ENCODE peak calls at places on chromosomes 3 and 15, in four cellular contexts. A is NB4, M is GM20000, F is progenitor cell of endocrine pancreas. T is an unnamed sample.

GRCh38 chr3:193736616-193737015 is 143.6 kb downstream of the OPA1 start:
- DNase-seq in A (no peak), M (no peak), F (no peak), T (no peak)

GRCh38 chr3:52193059-52193458 is 4.9 kb upstream of the ALAS1 start:
- DNase-seq in A (no peak), F (no peak), M (no peak), T (no peak)

GRCh38 chr15:98620020-98620419 is 28.3 kb upstream of the IGF1R start:
- DNase-seq in A (no peak), F (no peak), M (no peak), T (no peak)

GRCh38 chr3:15326037-15326436 is 6.3 kb downstream of the SH3BP5 start:
- DNase-seq in F (no peak), A (no peak), M (no peak), T (peak)

GRCh38 chr3:180102134-180102533 is 65.4 kb upstream of the PEX5L start:
- DNase-seq in M (no peak), F (no peak), A (no peak), T (no peak)

GRCh38 chr15:44668925-44669324 is 5.5 kb upstream of the SPG11 start:
- DNase-seq in A (no peak), M (no peak), F (no peak), T (no peak)

GRCh38 chr15:69648215-69648614 is 195.6 kb downstream of the RPLP1 start:
- DNase-seq in F (no peak), A (no peak), M (no peak), T (no peak)

GRCh38 chr15:64014995-64015394 is 31.3 kb downstream of the DAPK2 start:
- DNase-seq in F (no peak), A (no peak), M (no peak), T (peak)

GRCh38 chr3:64445318-64446300 is 220.3 kb upstream of the PRICKLE2 start:
- DNase-seq in M (peak), A (no peak), F (peak), T (no peak)

GRCh38 chr3:53833650-53834049 is 12.6 kb downstream of the CHDH start:
- DNase-seq in F (no peak), A (no peak), M (no peak), T (no peak)

GRCh38 chr3:146160233-146160963 is 586 bp downstream of the PLOD2 start:
- DNase-seq in A (no peak), M (peak), F (peak), T (peak)

GRCh38 chr3:150797155-150797554 is 34.2 kb upstream of the SIAH2 start:
- DNase-seq in A (no peak), M (no peak), F (no peak), T (no peak)

GRCh38 chr3:194632211-194632982 is 822 bp downstream of the TMEM44 start:
- DNase-seq in A (no peak), F (no peak), M (no peak), T (no peak)

GRCh38 chr3:79203144-79203519 is 564.7 kb downstream of the ROBO1 start:
- DNase-seq in A (no peak), M (no peak), F (no peak), T (no peak)

GRCh38 chr15:39787479-39787878 is 4.8 kb upstream of the FSIP1 start:
- DNase-seq in F (no peak), A (no peak), M (no peak), T (no peak)

GRCh38 chr3:22451501-22451900 is 700.5 kb upstream of the ZNF385D start:
- DNase-seq in A (no peak), F (no peak), M (no peak), T (peak)

GRCh38 chr3:72270072-72270611 is 485.2 kb upstream of the PROK2 start:
- DNase-seq in M (peak), F (no peak), A (peak), T (no peak)

GRCh38 chr3:39166932-39167532 is 13.6 kb upstream of the CSRNP1 start:
- DNase-seq in F (no peak), A (peak), M (no peak), T (no peak)

GRCh38 chr3:16456784-16457415 is 56.6 kb downstream of the RFTN1 start:
- DNase-seq in A (no peak), F (no peak), M (no peak), T (no peak)

GRCh38 chr3:138850151-138850550 is 15.4 kb upstream of the PIK3CB start:
- DNase-seq in A (peak), M (no peak), F (no peak), T (no peak)

GRCh38 chr15:99578809-99579208 is 13.0 kb downstream of the MEF2A start:
- DNase-seq in F (no peak), A (no peak), M (no peak), T (no peak)

GRCh38 chr3:192887047-192887446 is 30.6 kb downstream of the MB21D2 start:
- DNase-seq in A (no peak), F (no peak), M (no peak), T (no peak)

GRCh38 chr15:29103825-29104565 is 165.6 kb downstream of the NSMCE3 start:
- DNase-seq in A (peak), M (peak), F (peak), T (peak)

GRCh38 chr3:128262457-128262856 is 109.2 kb downstream of the EEFSEC start:
- DNase-seq in M (no peak), F (no peak), A (no peak), T (no peak)

GRCh38 chr15:68272797-68273271 is 4.7 kb upstream of the FEM1B start:
- DNase-seq in F (no peak), A (no peak), M (no peak), T (no peak)